ENCODE peak calls at places on chromosomes 12 and 14, in four cellular contexts. I is cardiac septum, O is gastrocnemius medialis, H is OCI-LY7. E is an unnamed sample.

GRCh38 chr14:61080591-61081010 is 99.6 kb downstream of the SLC38A6 start:
- DNase-seq in I (no peak), O (no peak), H (peak; percentile 94), E (no peak)

GRCh38 chr12:116881325-116881866 is at the start of gene HRK:
- DNase-seq in I (no peak), O (no peak), H (peak; percentile 78), E (no peak)

GRCh38 chr12:1078002-1078401 is 87.0 kb downstream of the ERC1 start:
- DNase-seq in I (no peak), O (no peak), H (no peak), E (no peak)

GRCh38 chr14:55698051-55698450 is 118.0 kb downstream of the KTN1 start:
- DNase-seq in I (no peak), O (no peak), H (no peak), E (no peak)

GRCh38 chr12:65685514-65685913 is 138.8 kb upstream of the HMGA2 start:
- DNase-seq in I (no peak), O (no peak), H (no peak), E (no peak)

GRCh38 chr12:46402861-46403731 is 30.5 kb upstream of the SLC38A2 start:
- DNase-seq in I (no peak), O (no peak), H (no peak), E (no peak)

GRCh38 chr12:25845415-25845814 is 113.1 kb upstream of the RASSF8 start:
- DNase-seq in I (no peak), O (no peak), H (no peak), E (no peak)

GRCh38 chr14:75452900-75453816 is 25.3 kb downstream of the JDP2 start:
- DNase-seq in I (no peak), O (peak; percentile 65), H (no peak), E (peak; percentile 63)

E was measured in lung.